ENCODE peak calls at places on chromosomes 5 and 9, in ten cellular contexts. T is CD8-positive, alpha-beta memory T cell; F is cardiac muscle cell; J is psoas muscle; C is PC-9; I is stomach; B is SK-N-SH; R is neuronal stem cell; D is CD4-positive, alpha-beta T cell; K is esophagus squamous epithelium. N is an unnamed sample.

GRCh38 chr5:78569441-78569840 is 79.1 kb downstream of the LHFPL2 start:
- DNase-seq in B (no peak), R (peak), K (no peak), J (peak), D (no peak), T (no peak), F (peak), C (peak), I (peak), N (no peak)

GRCh38 chr5:110441035-110441434 is 285.4 kb downstream of the TMEM232 start:
- DNase-seq in T (no peak), I (no peak), C (no peak), B (peak), R (peak), J (no peak), K (no peak), F (peak), D (no peak), N (peak)

GRCh38 chr9:94824913-94825619 is 98.6 kb downstream of the AOPEP start:
- DNase-seq in D (no peak), F (no peak), K (no peak), J (no peak), R (no peak), C (no peak), T (no peak), B (no peak), I (no peak), N (no peak)

GRCh38 chr5:152532714-152533113 is 127.6 kb upstream of the NMUR2 start:
- DNase-seq in R (peak), B (peak), T (no peak), D (no peak), F (peak), J (no peak), K (no peak), I (no peak), C (no peak), N (peak)

GRCh38 chr9:69265891-69266290 is 59.1 kb upstream of the ENTREP1 start:
- DNase-seq in D (no peak), B (no peak), F (no peak), T (no peak), C (no peak), R (no peak), I (no peak), K (no peak), J (no peak), N (no peak)

GRCh38 chr5:74673011-74673790 is 11.8 kb upstream of the HEXB start:
- DNase-seq in B (peak), D (no peak), T (no peak), K (no peak), R (no peak), C (peak), F (peak), J (no peak), I (no peak), N (peak)

GRCh38 chr9:36946653-36947052 is 87.4 kb downstream of the PAX5 start:
- DNase-seq in F (no peak), T (no peak), D (no peak), I (no peak), C (no peak), K (no peak), B (peak), R (no peak), J (no peak), N (no peak)

GRCh38 chr9:38404314-38404713 is 11.8 kb downstream of the ALDH1B1 start:
- DNase-seq in T (no peak), I (no peak), J (no peak), C (no peak), D (no peak), K (no peak), B (no peak), R (no peak), F (no peak), N (no peak)

GRCh38 chr9:36759141-36759540 is 186.4 kb downstream of the MELK start:
- DNase-seq in B (no peak), K (no peak), C (no peak), J (no peak), T (no peak), F (no peak), R (no peak), D (no peak), I (no peak), N (no peak)

GRCh38 chr5:173573126-173573960 is 43.1 kb downstream of the BOD1 start:
- DNase-seq in J (peak), D (peak), R (peak), K (no peak), I (peak), B (peak), T (peak), F (peak), C (peak), N (peak)

GRCh38 chr9:69579749-69580581 is 92.2 kb downstream of the APBA1 start:
- DNase-seq in B (no peak), J (no peak), T (no peak), F (no peak), K (no peak), C (no peak), R (no peak), D (no peak), I (no peak), N (no peak)

GRCh38 chr5:36041537-36041845 is 25.2 kb downstream of the UGT3A2 start:
- DNase-seq in J (no peak), K (no peak), I (no peak), F (peak), C (no peak), D (no peak), R (no peak), B (no peak), T (no peak), N (no peak)

GRCh38 chr5:138874241-138874640 is 894 bp downstream of the LRRTM2 start:
- DNase-seq in B (peak), D (no peak), R (no peak), T (no peak), F (no peak), C (no peak), J (no peak), K (no peak), I (no peak), N (no peak)

GRCh38 chr5:179194941-179195381 is 134.8 kb downstream of the ZNF354C start:
- DNase-seq in T (no peak), K (no peak), B (no peak), C (no peak), I (no peak), R (no peak), D (no peak), J (peak), F (no peak), N (no peak)

GRCh38 chr5:21802100-21802499 is 1051.0 kb downstream of the CDH12 start:
- DNase-seq in T (no peak), R (no peak), B (no peak), K (no peak), I (no peak), F (no peak), D (no peak), J (no peak), C (no peak), N (no peak)

GRCh38 chr5:74949976-74950375 is 83.8 kb upstream of the FAM169A start:
- DNase-seq in I (no peak), C (no peak), R (no peak), K (no peak), J (no peak), F (no peak), T (no peak), D (no peak), B (no peak), N (no peak)

GRCh38 chr5:150918613-150919012 is 13.8 kb upstream of the ZNF300 start:
- DNase-seq in T (no peak), J (no peak), I (no peak), K (no peak), D (no peak), F (no peak), C (no peak), R (no peak), B (peak), N (no peak)

GRCh38 chr5:87361536-87362213 is 51.1 kb downstream of the CCNH start:
- DNase-seq in B (no peak), D (no peak), J (no peak), C (no peak), R (no peak), I (no peak), K (no peak), F (no peak), T (no peak), N (no peak)

GRCh38 chr5:54517174-54517511 is 416 bp upstream of the SNX18 start:
- DNase-seq in J (no peak), B (no peak), R (no peak), K (no peak), C (no peak), T (no peak), I (no peak), F (peak), D (no peak), N (no peak)

GRCh38 chr5:74639538-74640449 is 734 bp downstream of the ENC1 start:
- DNase-seq in R (no peak), B (peak), I (peak), D (peak), K (no peak), F (peak), C (no peak), J (peak), T (no peak), N (no peak)

GRCh38 chr9:5773324-5773999 is 59.5 kb downstream of the ERMP1 start:
- DNase-seq in T (no peak), I (no peak), B (no peak), F (no peak), C (no peak), J (no peak), D (no peak), R (no peak), K (no peak), N (no peak)

GRCh38 chr5:107542831-107543231 is 127.9 kb downstream of the EFNA5 start:
- DNase-seq in D (no peak), J (peak), B (no peak), T (no peak), I (peak), C (peak), R (no peak), F (peak), K (no peak), N (no peak)

GRCh38 chr5:2486373-2486772 is 265.1 kb downstream of the IRX2 start:
- DNase-seq in R (no peak), T (no peak), I (no peak), F (no peak), K (no peak), B (no peak), J (no peak), D (no peak), C (no peak), N (no peak)

GRCh38 chr5:79418276-79418675 is 95.7 kb downstream of the HOMER1 start:
- DNase-seq in F (no peak), T (no peak), C (no peak), I (no peak), D (no peak), K (no peak), J (no peak), R (no peak), B (no peak), N (peak)

GRCh38 chr9:30774326-30774725 is 1610.1 kb upstream of the ACO1 start:
- DNase-seq in B (no peak), I (no peak), K (no peak), R (no peak), C (no peak), J (peak), T (no peak), D (no peak), F (peak), N (no peak)

GRCh38 chr5:150485770-150486401 is 22.0 kb upstream of the NDST1 start:
- DNase-seq in T (peak), D (peak), J (peak), C (peak), K (no peak), F (peak), I (peak), R (peak), B (peak), N (no peak)

GRCh38 chr5:171513591-171513990 is 94.1 kb downstream of the FGF18 start:
- DNase-seq in J (no peak), C (no peak), F (no peak), R (no peak), B (no peak), D (no peak), K (no peak), I (no peak), T (no peak), N (no peak)

GRCh38 chr5:77423022-77423750 is 68.9 kb downstream of the WDR41 start:
- DNase-seq in K (no peak), T (no peak), R (no peak), I (no peak), D (no peak), F (no peak), J (no peak), B (no peak), C (no peak), N (no peak)

GRCh38 chr9:133791735-133792649 is 53.8 kb upstream of the SARDH start:
- DNase-seq in J (no peak), C (no peak), T (no peak), R (no peak), F (no peak), D (no peak), I (no peak), B (no peak), K (no peak), N (no peak)

GRCh38 chr9:125262217-125262991 is 778 bp downstream of the GAPVD1 start:
- DNase-seq in D (no peak), F (peak), K (no peak), I (no peak), B (no peak), C (no peak), J (no peak), R (no peak), T (no peak), N (no peak)

GRCh38 chr5:61966558-61966957 is 339.4 kb upstream of the KIF2A start:
- DNase-seq in K (no peak), T (no peak), D (no peak), F (no peak), C (no peak), B (no peak), R (no peak), J (no peak), I (no peak), N (no peak)

GRCh38 chr5:74576941-74577456 is 63.5 kb downstream of the ENC1 start:
- DNase-seq in C (peak), T (no peak), K (no peak), D (no peak), I (no peak), R (no peak), F (no peak), J (no peak), B (no peak), N (no peak)

GRCh38 chr9:114894801-114895433 is 35.5 kb downstream of the TNFSF8 start:
- DNase-seq in F (no peak), T (no peak), R (no peak), D (no peak), I (no peak), B (no peak), C (peak), K (no peak), J (no peak), N (no peak)

GRCh38 chr5:7396169-7397004 is 449 bp downstream of the ADCY2 start:
- DNase-seq in T (no peak), I (no peak), K (no peak), B (peak), F (peak), C (no peak), R (no peak), D (no peak), J (peak), N (no peak)

GRCh38 chr9:27303219-27303618 is 6.3 kb upstream of the EQTN start:
- DNase-seq in K (no peak), F (peak), C (peak), B (peak), T (no peak), I (no peak), R (no peak), J (no peak), D (no peak), N (no peak)

GRCh38 chr5:75616961-75617660 is 5.9 kb downstream of the ANKDD1B start:
- DNase-seq in T (no peak), B (no peak), I (no peak), R (no peak), J (no peak), F (no peak), D (no peak), K (no peak), C (no peak), N (no peak)

DNA sequence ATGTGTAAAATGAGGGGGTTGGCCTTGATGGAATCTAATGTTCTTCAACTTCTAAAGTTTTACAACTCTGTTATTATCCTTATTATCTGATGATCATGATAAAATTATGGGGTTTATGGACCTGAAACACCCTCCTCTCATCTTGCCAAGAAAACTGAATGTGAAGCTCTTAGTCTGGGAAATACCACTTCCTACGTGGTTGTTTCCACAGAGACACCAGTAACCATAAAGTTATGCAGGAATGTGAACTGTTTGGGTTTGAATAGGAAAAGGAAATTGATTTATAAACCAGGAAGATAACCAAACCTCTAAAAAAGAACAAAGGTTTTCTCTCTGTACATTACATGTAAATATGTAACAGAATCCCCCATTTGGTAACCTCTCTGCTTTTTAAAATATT is 28.3 kb upstream of the RAI14 start:
- DNase-seq in B (no peak), K (no peak), F (no peak), D (no peak), T (no peak), I (no peak), J (no peak), C (no peak), R (no peak), N (no peak)
- H3K27ac ChIP-seq in B (no peak), K (no peak), F (no peak), D (no peak), T (no peak), I (no peak), J (no peak), C (no peak), R (no peak), N (no peak)

GRCh38 chr5:44389410-44389879 is at the start of gene FGF10:
- DNase-seq in I (no peak), K (no peak), C (no peak), T (no peak), J (peak), R (peak), F (peak), B (peak), D (no peak), N (no peak)
- H3K27ac ChIP-seq in I (no peak), K (no peak), C (no peak), T (no peak), J (no peak), R (peak), F (peak), B (no peak), D (no peak), N (no peak)

GRCh38 chr9:8738953-8739352 is 939.4 kb upstream of the DMAC1 start:
- DNase-seq in T (no peak), D (no peak), J (no peak), B (no peak), K (no peak), R (no peak), I (no peak), C (no peak), F (no peak), N (no peak)
- H3K27ac ChIP-seq in T (no peak), D (no peak), J (no peak), B (no peak), K (no peak), R (peak), I (no peak), C (no peak), F (no peak), N (no peak)

GRCh38 chr5:143248391-143248790 is 155.1 kb downstream of the NR3C1 start:
- DNase-seq in B (no peak), T (no peak), F (no peak), D (no peak), K (no peak), I (no peak), J (no peak), R (no peak), C (no peak), N (no peak)
- H3K27ac ChIP-seq in B (no peak), T (peak), F (no peak), D (no peak), K (no peak), I (no peak), J (peak), R (no peak), C (peak), N (no peak)

GRCh38 chr5:119417891-119418781 is 34.2 kb upstream of the HSD17B4 start:
- DNase-seq in I (no peak), R (no peak), D (no peak), F (no peak), C (no peak), B (no peak), K (no peak), T (no peak), J (no peak), N (no peak)

GRCh38 chr5:119412828-119413227 is 39.5 kb upstream of the HSD17B4 start:
- DNase-seq in I (no peak), T (no peak), C (no peak), D (no peak), K (no peak), R (no peak), F (no peak), B (no peak), J (no peak), N (no peak)

GRCh38 chr5:119420173-119420572 is 32.1 kb upstream of the HSD17B4 start:
- DNase-seq in B (no peak), D (no peak), C (peak), F (no peak), I (peak), T (no peak), R (no peak), K (no peak), J (no peak), N (no peak)

DNA sequence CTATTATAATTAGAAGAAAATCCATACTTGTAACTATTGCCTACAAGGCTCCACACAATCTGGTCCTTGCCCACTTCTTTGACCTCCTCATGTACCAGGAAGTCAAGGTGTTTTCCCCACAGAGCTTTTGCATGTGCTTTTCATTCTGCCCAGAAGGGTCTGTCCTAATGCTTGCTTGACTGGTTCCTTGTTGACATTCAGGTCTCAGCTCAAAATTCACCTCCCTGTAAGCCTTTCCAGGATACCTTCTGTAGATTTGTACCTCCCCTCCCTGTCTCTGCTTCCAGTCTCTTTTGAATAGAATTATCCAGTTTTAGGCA is 33.6 kb upstream of the HSD17B4 start:
- DNase-seq in F (no peak), J (no peak), K (no peak), B (no peak), I (peak), C (peak), T (no peak), R (no peak), D (no peak), N (no peak)
- H3K27ac ChIP-seq in F (no peak), J (no peak), K (peak), B (no peak), I (no peak), C (no peak), T (no peak), R (no peak), D (no peak), N (no peak)

GRCh38 chr9:18973348-18973747 is 59.7 kb downstream of the SAXO1 start:
- DNase-seq in K (no peak), T (no peak), I (no peak), C (no peak), D (no peak), B (no peak), R (no peak), F (no peak), J (no peak), N (no peak)
- H3K27ac ChIP-seq in K (no peak), T (no peak), I (no peak), C (no peak), D (no peak), B (no peak), R (no peak), F (no peak), J (no peak), N (no peak)

GRCh38 chr5:83011990-83012389 is 65.2 kb downstream of the TMEM167A start:
- DNase-seq in T (no peak), I (no peak), C (no peak), D (no peak), R (no peak), J (no peak), K (no peak), B (no peak), F (no peak), N (no peak)

DNA sequence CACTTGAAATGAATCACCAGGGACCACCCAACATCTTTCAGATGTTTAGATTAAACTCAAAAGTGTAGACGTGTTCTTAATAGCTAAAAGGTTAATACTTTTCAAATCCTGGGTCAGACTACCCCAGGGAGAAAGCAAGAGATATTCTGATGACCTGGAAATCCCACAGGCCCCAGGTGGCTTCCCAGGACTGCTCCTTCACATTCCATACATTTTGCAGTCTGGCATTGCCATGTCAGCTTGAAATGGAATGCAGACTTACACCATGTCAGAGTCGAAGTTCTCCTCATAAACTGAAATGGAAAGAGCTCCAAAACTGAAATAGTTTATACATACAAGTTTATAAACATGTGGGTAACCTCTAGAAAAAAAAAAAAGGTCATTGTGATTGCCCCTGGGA is 61.5 kb downstream of the TMEM167A start:
- DNase-seq in K (no peak), I (no peak), C (no peak), J (no peak), B (no peak), F (peak), T (no peak), D (no peak), R (no peak), N (no peak)
- H3K27ac ChIP-seq in K (no peak), I (no peak), C (no peak), J (no peak), B (no peak), F (peak), T (no peak), D (no peak), R (no peak), N (no peak)

GRCh38 chr9:134829356-134829937 is 51.2 kb upstream of the FCN2 start:
- DNase-seq in D (no peak), J (no peak), I (no peak), T (no peak), F (no peak), R (no peak), B (no peak), C (no peak), K (no peak), N (no peak)
- H3K27ac ChIP-seq in D (no peak), J (no peak), I (no peak), T (no peak), F (no peak), R (no peak), B (no peak), C (no peak), K (no peak), N (no peak)

GRCh38 chr5:169300468-169301385 is at the start of gene SLIT3:
- DNase-seq in D (no peak), I (peak), J (peak), B (peak), K (no peak), R (peak), F (peak), T (no peak), C (no peak), N (no peak)
- H3K27ac ChIP-seq in D (no peak), I (peak), J (no peak), B (peak), K (peak), R (no peak), F (peak), T (no peak), C (no peak), N (no peak)

GRCh38 chr5:98301567-98301966 is 471.9 kb upstream of the RGMB start:
- DNase-seq in K (no peak), D (no peak), C (no peak), F (no peak), J (no peak), I (no peak), R (no peak), T (no peak), B (no peak), N (no peak)
- H3K27ac ChIP-seq in K (no peak), D (no peak), C (no peak), F (no peak), J (no peak), I (no peak), R (no peak), T (no peak), B (peak), N (no peak)